ENCODE peak calls at places on chromosome X, in six cellular contexts. Z is aorta, X is small intestine, I is testis, N is endothelial cell of umbilical vein, Q is cardiac muscle cell. E is an unnamed sample.

GRCh38 chrX:17374619-17375360 is at the start of gene NHS:
- DNase-seq in Q (peak; percentile 83), N (peak; percentile 15), Z (peak; percentile 81), I (peak; percentile 80), X (peak; percentile 33), E (peak; percentile 62)

GRCh38 chrX:110167952-110168451 is 149.9 kb downstream of the AMMECR1 start:
- DNase-seq in X (peak; percentile 3), Z (no peak), I (peak; percentile 29), N (no peak), Q (peak; percentile 32), E (no peak)

GRCh38 chrX:134287356-134287755 is 50.4 kb downstream of the CCDC160 start:
- DNase-seq in I (no peak), X (no peak), Q (no peak), Z (no peak), N (no peak), E (no peak)

GRCh38 chrX:56726609-56727008 is 2.4 kb upstream of the NBDY start:
- DNase-seq in Z (no peak), X (peak; percentile 42), N (peak; percentile 49), Q (peak; percentile 66), I (peak; percentile 14), E (peak; percentile 42)

GRCh38 chrX:87664381-87664780 is 146.8 kb downstream of the KLHL4 start:
- DNase-seq in I (no peak), Q (peak; percentile 58), Z (no peak), N (peak; percentile 64), X (no peak), E (no peak)

GRCh38 chrX:48937065-48937907 is 18.5 kb upstream of the PIM2 start:
- DNase-seq in N (no peak), Z (peak; percentile 79), Q (peak; percentile 34), X (peak; percentile 57), I (peak; percentile 32), E (no peak)

GRCh38 chrX:7108995-7109634 is 38.4 kb upstream of the STS start:
- DNase-seq in I (no peak), Q (peak; percentile 21), X (peak; percentile 26), Z (no peak), N (peak; percentile 84), E (no peak)

GRCh38 chrX:44314259-44314734 is 29.2 kb downstream of the EFHC2 start:
- DNase-seq in Q (peak; percentile 86), I (no peak), N (peak; percentile 12), X (peak; percentile 59), Z (no peak), E (no peak)

GRCh38 chrX:8864151-8864550 is 63.0 kb upstream of the FAM9A start:
- DNase-seq in N (no peak), X (no peak), Z (no peak), Q (no peak), I (no peak), E (no peak)

GRCh38 chrX:2351999-2352995 is 148.5 kb downstream of the DHRSX start:
- DNase-seq in N (peak; percentile 23), X (no peak), Q (peak; percentile 73), Z (no peak), I (no peak), E (no peak)

GRCh38 chrX:106917830-106918500 is 2.2 kb upstream of the CLDN2 start:
- DNase-seq in I (no peak), X (peak; percentile 37), Q (peak; percentile 80), N (peak; percentile 86), Z (no peak), E (no peak)

GRCh38 chrX:12118134-12118533 is 20.1 kb upstream of the FRMPD4 start:
- DNase-seq in N (no peak), I (no peak), X (no peak), Z (no peak), Q (no peak), E (no peak)

GRCh38 chrX:54481751-54482150 is 14.3 kb downstream of the FGD1 start:
- DNase-seq in I (no peak), Q (no peak), N (no peak), Z (no peak), X (no peak), E (no peak)

GRCh38 chrX:19382500-19383145 is 38.9 kb downstream of the PDHA1 start:
- DNase-seq in I (peak; percentile 57), Z (peak; percentile 64), X (peak; percentile 37), Q (peak; percentile 50), N (peak; percentile 30), E (peak; percentile 77)

GRCh38 chrX:116841290-116841689 is 378.5 kb upstream of the CT83 start:
- DNase-seq in Q (no peak), N (no peak), Z (no peak), I (no peak), X (no peak), E (no peak)

GRCh38 chrX:109732319-109732779 is 708 bp downstream of the ACSL4 start:
- DNase-seq in Z (no peak), I (no peak), N (peak; percentile 62), X (peak; percentile 7), Q (peak; percentile 53), E (peak; percentile 6)

GRCh38 chrX:11792461-11793421 is 34.7 kb downstream of the MSL3 start:
- DNase-seq in Z (no peak), X (peak; percentile 0), Q (peak; percentile 7), N (no peak), I (no peak), E (no peak)

GRCh38 chrX:103254171-103254824 is 657 bp downstream of the TCEAL8 start:
- DNase-seq in Q (peak; percentile 43), N (peak; percentile 49), Z (peak; percentile 62), X (peak; percentile 41), I (peak; percentile 69), E (no peak)

GRCh38 chrX:32874839-32875238 is 336.5 kb downstream of the DMD start:
- DNase-seq in I (no peak), N (no peak), X (no peak), Q (no peak), Z (no peak), E (no peak)

GRCh38 chrX:14943963-14944362 is 70.7 kb downstream of the MOSPD2 start:
- DNase-seq in N (no peak), I (no peak), X (no peak), Z (no peak), Q (no peak), E (no peak)

GRCh38 chrX:153643431-153644351 is 3.3 kb upstream of the DUSP9 start:
- DNase-seq in I (no peak), X (no peak), Z (peak; percentile 49), N (no peak), Q (no peak), E (no peak)

GRCh38 chrX:20112022-20112421 is 4.7 kb downstream of the MAP7D2 start:
- DNase-seq in N (no peak), Z (no peak), X (no peak), I (no peak), Q (no peak), E (no peak)

GRCh38 chrX:119734897-119735339 is 23.5 kb upstream of the SOWAHD start:
- DNase-seq in Q (peak; percentile 23), Z (peak; percentile 76), I (peak; percentile 47), X (peak; percentile 16), N (peak; percentile 13), E (no peak)

GRCh38 chrX:10173331-10173900 is 16.6 kb downstream of the CLCN4 start:
- DNase-seq in I (peak; percentile 85), Q (peak; percentile 93), Z (peak; percentile 69), X (peak; percentile 15), N (peak; percentile 62), E (peak; percentile 65)

GRCh38 chrX:317424-318067 is 1.1 kb downstream of the GTPBP6 start:
- DNase-seq in Q (no peak), N (no peak), X (no peak), Z (no peak), I (no peak), E (no peak)

DNA sequence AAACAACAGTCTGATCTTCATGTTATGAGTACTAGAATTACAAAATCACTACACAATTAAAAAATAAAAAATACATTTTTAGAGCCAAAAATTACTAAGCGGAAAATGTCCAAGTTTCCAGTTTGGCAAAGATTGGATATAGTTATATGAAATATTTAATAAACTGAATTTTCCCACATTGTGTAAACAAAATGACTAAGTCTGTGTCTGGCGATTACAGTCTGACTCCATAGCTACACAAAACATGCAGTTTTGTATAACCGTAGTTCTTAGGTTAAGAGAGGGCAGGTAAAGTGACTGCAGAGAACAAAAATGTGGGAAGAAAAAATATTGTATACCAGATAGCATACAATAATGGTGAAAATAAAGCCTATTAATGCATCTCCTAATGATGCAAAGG is 59.2 kb upstream of the TMEM47 start:
- DNase-seq in N (no peak), Q (no peak), I (no peak), X (no peak), Z (no peak), E (no peak)
- H3K4me3 ChIP-seq in N (no peak overlapping the region), Q (no peak overlapping the region), I (no peak overlapping the region), X (no peak overlapping the region), Z (no peak overlapping the region), E (no peak overlapping the region)

DNA sequence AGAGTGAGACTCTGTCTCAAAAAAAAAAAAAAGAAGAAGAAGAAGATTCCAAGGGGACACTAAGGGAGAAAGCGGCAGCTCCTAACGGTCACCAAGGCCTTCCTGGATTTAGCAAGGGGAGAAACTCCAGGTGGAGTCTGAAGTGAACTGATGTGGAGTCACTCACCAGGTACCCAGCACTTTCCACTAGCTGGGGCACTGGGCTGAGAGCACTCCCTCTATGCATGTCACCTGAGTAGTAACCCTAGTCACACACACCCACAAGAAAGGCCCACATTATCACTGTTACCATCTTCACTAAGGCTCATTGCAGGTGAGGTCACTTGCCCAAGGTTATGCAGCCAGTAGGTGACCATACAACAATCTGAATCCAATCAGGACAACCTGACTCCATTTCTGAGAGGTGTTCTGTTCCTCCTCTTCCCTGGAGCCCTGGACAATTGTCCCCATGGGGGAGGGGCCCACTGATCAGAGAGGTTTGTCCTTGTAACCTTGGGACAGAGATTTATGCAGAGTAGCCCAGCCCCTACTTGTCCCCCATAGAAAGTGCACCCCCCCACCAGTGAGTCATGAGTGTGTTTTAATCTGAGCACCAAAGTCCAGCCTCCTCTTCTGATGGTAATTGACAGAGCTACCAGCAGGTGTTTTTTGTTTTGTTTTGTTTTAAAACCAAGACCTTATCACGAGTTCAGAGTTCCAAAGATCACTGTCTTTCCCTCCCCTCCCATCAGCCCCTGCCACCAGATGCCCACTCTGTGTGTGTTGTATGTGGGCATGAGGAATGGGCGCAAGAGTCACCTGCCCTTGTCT is 5.9 kb upstream of the SASH3 start:
- DNase-seq in Q (no peak), X (peak; percentile 88), I (no peak), Z (no peak), N (no peak), E (peak; percentile 19)
- H3K4me1 ChIP-seq in Q (no peaks in the 10 kb centered on the region), X (no peaks in the 10 kb centered on the region), I (no peaks in the 10 kb centered on the region), Z (no peaks in the 10 kb centered on the region), N (peaks cover 14% of the 10 kb centered on the region), E (no peaks in the 10 kb centered on the region)

DNA sequence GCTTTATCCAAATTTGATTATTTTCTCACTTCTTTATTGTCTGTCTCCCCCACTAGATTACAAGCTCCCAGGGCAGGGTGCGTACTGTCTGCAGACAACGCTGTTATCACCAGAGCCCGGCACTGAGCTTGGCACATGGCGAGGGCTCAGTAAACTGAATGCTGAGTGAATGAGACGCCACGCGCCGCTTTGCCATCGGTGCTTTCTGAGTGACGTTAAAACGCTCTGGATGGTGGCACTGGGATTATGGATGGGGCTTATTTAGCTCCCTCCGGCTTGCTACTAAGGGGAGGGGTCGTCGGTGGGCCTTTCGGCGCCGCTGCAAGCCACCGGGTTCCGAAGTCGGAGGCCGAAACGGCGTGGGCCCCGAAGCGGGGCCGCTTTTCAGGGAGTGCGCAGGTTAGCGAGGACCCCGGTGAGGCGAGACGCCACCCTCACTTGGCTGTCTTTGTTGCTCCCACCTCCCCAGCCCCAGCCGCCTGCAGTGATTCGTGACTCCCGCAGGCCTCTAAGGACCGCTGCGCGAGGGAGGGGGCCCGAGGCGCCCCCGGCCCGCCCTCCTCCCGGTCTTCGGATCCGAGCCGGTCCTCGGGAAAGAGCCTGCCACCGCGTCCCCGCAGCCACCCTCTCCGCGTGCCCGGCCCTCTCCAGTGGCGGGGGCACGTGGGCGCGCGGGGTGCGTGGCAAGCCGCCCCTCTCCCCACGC is 566 bp upstream of the FHL1 start:
- DNase-seq in N (peak; percentile 30), X (no peak), I (no peak), Q (no peak), Z (peak; percentile 49), E (peak; percentile 66)
- H3K27me3 ChIP-seq in N (peaks cover 2% of the 10 kb centered on the region), X (peaks cover 3% of the 10 kb centered on the region), I (no peaks in the 10 kb centered on the region), Q (no peaks in the 10 kb centered on the region), Z (no peaks in the 10 kb centered on the region), E (no peaks in the 10 kb centered on the region)

GRCh38 chrX:124343016-124343415 is 3.3 kb upstream of the SH2D1A start:
- DNase-seq in I (no peak), Z (no peak), X (no peak), N (no peak), Q (no peak), E (no peak)
- H3K4me3 ChIP-seq in I (no peak overlapping the region), Z (no peak overlapping the region), X (no peak overlapping the region), N (no peak overlapping the region), Q (no peak overlapping the region), E (no peak overlapping the region)